ENCODE peak calls at places on chromosomes 1 and 21, in four cellular contexts. H, P, Y and X are unnamed samples.
A peak's percentile ranks its signal among the peaks of the same experiment; 100 is the strongest.

GRCh38 chr1:218499021-218499691 is 154.0 kb downstream of the TGFB2 start:
- DNase-seq in P (no peak), Y (no peak), H (no peak), X (no peak)

GRCh38 chr21:27371065-27371464 is 404.2 kb upstream of the ADAMTS5 start:
- DNase-seq in P (no peak), H (no peak), Y (no peak), X (no peak)

GRCh38 chr1:156942576-156942975 is 22.1 kb downstream of the LRRC71 start:
- DNase-seq in P (no peak), Y (no peak), H (no peak), X (no peak)

GRCh38 chr1:35047188-35047858 is 15.6 kb upstream of the ZMYM6 start:
- DNase-seq in H (no peak), P (no peak), Y (no peak), X (no peak)

GRCh38 chr1:60963167-60963909 is 119.0 kb upstream of the NFIA start:
- DNase-seq in H (no peak), P (no peak), Y (no peak), X (no peak)

GRCh38 chr1:193068013-193068412 is 8.6 kb downstream of the RO60 start:
- DNase-seq in H (no peak), Y (no peak), P (no peak), X (no peak)

GRCh38 chr1:68128820-68129219 is 78.4 kb upstream of the DIRAS3 start:
- DNase-seq in H (no peak), P (no peak), Y (no peak), X (no peak)

GRCh38 chr21:44855572-44855971 is 17.9 kb downstream of the PTTG1IP start:
- DNase-seq in P (no peak), H (no peak), Y (no peak), X (no peak)

GRCh38 chr1:7261490-7261889 is 476.2 kb downstream of the CAMTA1 start:
- DNase-seq in P (no peak), H (no peak), Y (no peak), X (no peak)

GRCh38 chr1:235865565-235866206 is 1.0 kb downstream of the LYST start:
- DNase-seq in H (no peak), Y (no peak), P (no peak), X (no peak)

GRCh38 chr1:8169364-8170058 is 143.4 kb upstream of the ERRFI1 start:
- DNase-seq in H (peak; percentile 26), Y (no peak), P (no peak), X (no peak)

GRCh38 chr21:29436143-29436542 is 137.4 kb downstream of the BACH1 start:
- DNase-seq in P (no peak), Y (no peak), H (peak; percentile 2), X (no peak)

GRCh38 chr1:230917284-230918135 is 49.2 kb upstream of the C1orf198 start:
- DNase-seq in P (peak; percentile 58), Y (peak; percentile 40), H (peak; percentile 53), X (no peak)

GRCh38 chr1:43750083-43750482 is 42.7 kb downstream of the ST3GAL3 start:
- DNase-seq in Y (no peak), P (no peak), H (no peak), X (no peak)

GRCh38 chr1:11691928-11692711 is 610 bp downstream of the DRAXIN start:
- DNase-seq in H (no peak), P (no peak), Y (no peak), X (no peak)

GRCh38 chr1:58874757-58875755 is 91.2 kb upstream of the JUN start:
- DNase-seq in Y (no peak), P (peak; percentile 13), H (no peak), X (no peak)